ENCODE peak calls at places on chromosomes 3 and 15, in ten cellular contexts. G is lower leg skin, T is fibroblast of villous mesenchyme, W is OCI-LY7, Q is stomach, L is tibial nerve, B is upper lobe of right lung, N is PC-3, C is heart right ventricle, U is ovary. Z is an unnamed sample.

GRCh38 chr3:123678108-123678511 is 93.3 kb upstream of the HACD2 start:
- DNase-seq in G (no peak), T (peak; percentile 94), W (no peak), Q (no peak), L (no peak), B (no peak), N (peak; percentile 52), C (no peak), U (peak; percentile 43), Z (no peak)

GRCh38 chr3:49813497-49814174 is at the start of gene UBA7:
- DNase-seq in G (no peak), T (peak; percentile 81), W (no peak), Q (peak; percentile 61), L (no peak), B (no peak), N (peak; percentile 14), C (peak; percentile 50), U (peak; percentile 62), Z (peak; percentile 66)

GRCh38 chr3:104604326-104605010 is 762.2 kb upstream of the ALCAM start:
- DNase-seq in G (no peak), T (peak; percentile 15), W (no peak), Q (no peak), L (no peak), B (no peak), N (peak; percentile 74), C (no peak), U (no peak), Z (no peak)

GRCh38 chr15:65092046-65092770 is 15.7 kb downstream of the KBTBD13 start:
- DNase-seq in G (peak; percentile 75), T (no peak), W (no peak), Q (no peak), L (no peak), B (no peak), N (no peak), C (no peak), U (peak; percentile 10), Z (no peak)

GRCh38 chr3:114052216-114052615 is 4.1 kb downstream of the CCDC191 start:
- DNase-seq in G (no peak), T (no peak), W (no peak), Q (no peak), L (no peak), B (no peak), N (no peak), C (no peak), U (no peak), Z (no peak)

GRCh38 chr3:71309886-71310285 is 273.6 kb downstream of the FOXP1 start:
- DNase-seq in G (no peak), T (no peak), W (no peak), Q (no peak), L (no peak), B (no peak), N (no peak), C (no peak), U (no peak), Z (no peak)

GRCh38 chr3:114770874-114771273 is 376.2 kb downstream of the ZBTB20 start:
- DNase-seq in G (no peak), T (peak; percentile 66), W (no peak), Q (no peak), L (no peak), B (no peak), N (peak; percentile 50), C (no peak), U (no peak), Z (no peak)

GRCh38 chr3:17642474-17642873 is 100.0 kb downstream of the TBC1D5 start:
- DNase-seq in G (no peak), T (no peak), W (no peak), Q (no peak), L (no peak), B (no peak), N (no peak), C (no peak), U (no peak), Z (no peak)

GRCh38 chr3:147915057-147915456 is 505.9 kb downstream of the ZIC1 start:
- DNase-seq in G (no peak), T (no peak), W (no peak), Q (no peak), L (no peak), B (no peak), N (no peak), C (no peak), U (no peak), Z (no peak)

GRCh38 chr3:147919496-147919895 is 510.3 kb downstream of the ZIC1 start:
- DNase-seq in G (no peak), T (no peak), W (no peak), Q (no peak), L (no peak), B (no peak), N (no peak), C (no peak), U (no peak), Z (no peak)

GRCh38 chr3:147925272-147925671 is 516.1 kb downstream of the ZIC1 start:
- DNase-seq in G (no peak), T (no peak), W (no peak), Q (no peak), L (no peak), B (no peak), N (no peak), C (no peak), U (no peak), Z (no peak)

GRCh38 chr3:147924755-147925154 is 515.6 kb downstream of the ZIC1 start:
- DNase-seq in G (no peak), T (no peak), W (no peak), Q (no peak), L (no peak), B (no peak), N (no peak), C (no peak), U (no peak), Z (no peak)

DNA sequence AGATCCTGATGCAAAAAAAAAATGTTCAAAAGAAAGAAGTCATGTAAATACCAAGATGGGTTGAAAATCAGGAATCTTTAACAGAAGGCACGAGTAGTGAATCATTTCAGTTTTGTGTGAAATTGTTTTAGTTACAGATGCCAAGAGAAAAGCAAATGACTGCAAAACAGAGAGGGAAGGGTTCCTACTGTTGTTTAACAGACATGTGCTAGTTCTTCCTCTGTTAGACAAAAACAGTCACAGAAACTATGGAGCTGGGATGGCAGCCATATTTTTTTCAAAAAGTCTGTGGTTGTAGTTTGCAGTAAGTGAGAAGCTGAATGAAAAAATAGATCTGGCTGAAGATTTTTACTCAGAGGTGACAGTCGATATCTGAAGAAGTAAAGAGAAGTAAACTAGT is 511.9 kb downstream of the ZIC1 start:
- DNase-seq in G (no peak), T (peak; percentile 22), W (no peak), Q (no peak), L (no peak), B (no peak), N (no peak), C (no peak), U (no peak), Z (no peak)
- H3K4me3 ChIP-seq in G (no peak overlapping the region), T (no peak overlapping the region), W (no peak overlapping the region), Q (no peak overlapping the region), L (no peak overlapping the region), B (no peak overlapping the region), N (no peak overlapping the region), C (no peak overlapping the region), U (no peak overlapping the region), Z (no peak overlapping the region)

GRCh38 chr15:40338041-40338657 is 2.6 kb downstream of the CCDC9B start:
- DNase-seq in G (peak; percentile 92), T (peak; percentile 77), W (peak; percentile 81), Q (peak; percentile 74), L (no peak), B (peak; percentile 89), N (peak; percentile 73), C (peak; percentile 78), U (peak; percentile 56), Z (peak; percentile 85)

GRCh38 chr15:40339621-40339945 is 1.2 kb downstream of the CCDC9B start:
- DNase-seq in G (no peak), T (no peak), W (no peak), Q (no peak), L (no peak), B (no peak), N (no peak), C (no peak), U (no peak), Z (no peak)

GRCh38 chr15:40337597-40337996 is 3.1 kb downstream of the CCDC9B start:
- DNase-seq in G (no peak), T (no peak), W (no peak), Q (no peak), L (no peak), B (no peak), N (no peak), C (no peak), U (no peak), Z (no peak)

GRCh38 chr15:40340038-40340739 is 550 bp downstream of the CCDC9B start:
- DNase-seq in G (no peak), T (peak; percentile 69), W (no peak), Q (peak; percentile 70), L (no peak), B (peak; percentile 81), N (peak; percentile 52), C (peak; percentile 91), U (peak; percentile 83), Z (no peak)

GRCh38 chr15:40338921-40339620 is 1.7 kb downstream of the CCDC9B start:
- DNase-seq in G (no peak), T (peak; percentile 67), W (no peak), Q (no peak), L (no peak), B (no peak), N (peak; percentile 99), C (no peak), U (no peak), Z (no peak)
- H3K4me3 ChIP-seq in G (no peak overlapping the region), T (peak overlapping the region; percentile 57), W (no peak overlapping the region), Q (peak overlapping the region; percentile 46), L (peak overlapping the region; percentile 44), B (peak overlapping the region; percentile 60), N (peak overlapping the region; percentile 75), C (peak overlapping the region; percentile 29), U (peak overlapping the region; percentile 26), Z (no peak overlapping the region)

GRCh38 chr15:37084602-37085001 is 15.7 kb downstream of the MEIS2 start:
- DNase-seq in G (no peak), T (no peak), W (no peak), Q (no peak), L (no peak), B (no peak), N (no peak), C (no peak), U (no peak), Z (no peak)

GRCh38 chr15:37087050-37087691 is 13.2 kb downstream of the MEIS2 start:
- DNase-seq in G (no peak), T (no peak), W (no peak), Q (no peak), L (no peak), B (no peak), N (no peak), C (no peak), U (no peak), Z (no peak)

GRCh38 chr15:37086521-37086920 is 13.8 kb downstream of the MEIS2 start:
- DNase-seq in G (no peak), T (no peak), W (no peak), Q (no peak), L (no peak), B (no peak), N (no peak), C (no peak), U (no peak), Z (no peak)

GRCh38 chr15:37088436-37088835 is 11.9 kb downstream of the MEIS2 start:
- DNase-seq in G (no peak), T (no peak), W (no peak), Q (no peak), L (no peak), B (no peak), N (no peak), C (no peak), U (no peak), Z (no peak)

DNA sequence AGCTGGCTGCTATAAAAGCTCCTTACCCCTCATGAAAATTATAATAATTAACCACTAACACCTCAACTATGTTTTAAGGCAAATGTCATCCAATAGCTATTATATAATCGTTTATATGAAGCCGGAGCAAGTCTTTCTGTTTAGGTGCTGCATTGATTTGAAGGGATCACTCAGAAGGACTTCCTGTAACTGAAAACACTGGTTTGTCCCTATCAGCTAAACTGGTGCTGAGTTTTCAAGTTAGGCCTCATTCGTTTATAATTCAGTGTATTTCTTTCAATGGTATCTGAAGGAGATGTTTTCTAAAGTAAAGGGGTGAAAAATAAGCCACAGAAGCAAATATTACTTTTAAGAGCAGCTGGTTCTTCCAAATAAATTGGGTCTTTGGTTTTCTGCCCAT is 14.2 kb downstream of the MEIS2 start:
- DNase-seq in G (no peak), T (no peak), W (no peak), Q (no peak), L (no peak), B (no peak), N (no peak), C (no peak), U (no peak), Z (no peak)
- H3K4me3 ChIP-seq in G (no peak overlapping the region), T (no peak overlapping the region), W (no peak overlapping the region), Q (no peak overlapping the region), L (no peak overlapping the region), B (no peak overlapping the region), N (no peak overlapping the region), C (no peak overlapping the region), U (no peak overlapping the region), Z (no peak overlapping the region)

DNA sequence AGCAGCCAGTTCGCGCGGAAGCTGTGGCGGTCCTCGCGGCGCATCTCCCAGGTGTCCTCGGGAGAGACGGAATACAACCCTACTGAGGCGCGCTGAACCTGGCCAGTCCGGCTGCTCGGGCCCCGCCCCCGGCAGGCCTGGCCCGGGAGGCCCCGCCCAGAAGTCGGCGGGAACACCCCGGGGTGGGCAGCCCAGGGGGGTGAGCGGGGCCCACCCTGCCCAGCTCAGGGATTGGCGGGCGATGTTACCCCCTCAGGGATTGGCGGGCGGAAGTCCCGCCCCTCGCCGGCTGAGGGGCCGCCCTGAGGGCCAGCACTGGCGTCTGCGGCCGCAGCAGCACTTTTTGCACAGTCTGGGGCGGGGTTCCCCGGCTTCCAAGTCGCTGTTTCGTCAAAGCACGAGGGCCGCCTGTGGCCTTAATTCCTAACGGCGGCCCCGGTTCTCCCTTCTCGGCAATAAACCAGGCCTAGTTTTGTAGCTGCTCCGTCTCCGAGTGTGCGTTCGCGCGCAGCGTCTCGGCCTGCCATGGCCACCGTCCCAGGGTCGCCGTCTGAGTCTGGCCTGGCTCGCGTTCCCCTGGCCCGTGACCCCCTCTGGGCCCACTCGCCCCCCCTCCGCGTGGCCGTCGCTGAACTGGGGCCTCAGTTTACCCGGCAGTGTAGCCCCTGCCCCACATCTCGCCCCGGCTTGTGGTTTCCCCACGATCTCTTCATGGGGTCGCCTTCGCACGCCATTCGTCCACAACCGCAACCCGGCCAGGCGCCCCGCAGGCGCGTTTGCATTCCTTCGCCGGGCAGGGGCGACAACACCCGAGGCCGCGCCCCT is 30.0 kb downstream of the NBEAL2 start:
- DNase-seq in G (peak; percentile 97), T (peak; percentile 95), W (peak; percentile 53), Q (peak; percentile 77), L (peak; percentile 80), B (peak; percentile 95), N (no peak), C (peak; percentile 93), U (peak; percentile 93), Z (no peak)
- H3K4me3 ChIP-seq in G (peak overlapping the region; percentile 12), T (peak overlapping the region; percentile 60), W (no peak overlapping the region), Q (peak overlapping the region; percentile 47), L (peak overlapping the region; percentile 52), B (peak overlapping the region; percentile 63), N (no peak overlapping the region), C (peak overlapping the region; percentile 48), U (peak overlapping the region; percentile 76), Z (no peak overlapping the region)